ENCODE peak calls at places on chromosomes 4 and X, in four cellular contexts. S is K562, C is HepG2, I is SK-N-SH. T is an unnamed sample.

GRCh38 chr4:25872851-25873631 is 10.3 kb upstream of the SEL1L3 start:
- DNase-seq in S (no peak), C (no peak), I (no peak), T (no peak)

GRCh38 chr4:13322681-13323101 is 161.4 kb downstream of the RAB28 start:
- DNase-seq in S (no peak), C (no peak), I (no peak), T (peak)

GRCh38 chrX:155779831-155780230 is 101.3 kb upstream of the VAMP7 start:
- DNase-seq in S (no peak), C (no peak), I (no peak), T (no peak)

GRCh38 chrX:24371391-24371972 is 11.0 kb downstream of the SUPT20HL1 start:
- DNase-seq in S (peak), C (peak), I (peak), T (peak)

GRCh38 chr4:97185233-97185632 is 958.0 kb downstream of the STPG2 start:
- DNase-seq in S (no peak), C (no peak), I (no peak), T (no peak)

GRCh38 chr4:91198951-91199350 is 1071.8 kb downstream of the CCSER1 start:
- DNase-seq in S (no peak), C (no peak), I (no peak), T (no peak)

GRCh38 chr4:81164126-81164525 is 50.9 kb downstream of the PRKG2 start:
- DNase-seq in S (no peak), C (no peak), I (no peak), T (no peak)

GRCh38 chrX:15737957-15738685 is at the start of gene CA5B:
- DNase-seq in S (peak), C (no peak), I (peak), T (peak)

GRCh38 chr4:186149872-186150271 is 41.5 kb upstream of the CYP4V2 start:
- DNase-seq in S (peak), C (peak), I (no peak), T (no peak)

GRCh38 chrX:31266172-31267076 is 194.6 kb upstream of the FTHL17 start:
- DNase-seq in S (peak), C (peak), I (peak), T (no peak)

GRCh38 chr4:152073738-152074137 is 312.9 kb upstream of the GATB start:
- DNase-seq in S (no peak), C (no peak), I (no peak), T (peak)

GRCh38 chrX:64377753-64378152 is 17.5 kb downstream of the MTMR8 start:
- DNase-seq in S (no peak), C (no peak), I (no peak), T (no peak)

GRCh38 chr4:168197926-168198325 is 105.6 kb downstream of the ANXA10 start:
- DNase-seq in S (no peak), C (no peak), I (no peak), T (peak)

GRCh38 chr4:139556735-139557505 is 901 bp upstream of the SETD7 start:
- DNase-seq in S (peak), C (no peak), I (peak), T (no peak)

GRCh38 chrX:54045563-54046228 is 1.4 kb upstream of the PHF8 start:
- DNase-seq in S (no peak), C (peak), I (no peak), T (no peak)
- TF ChIP-seq RAD21 in S (no peak), C (no peak), I (no peak), T (no peak)

GRCh38 chr4:184100297-184100885 is 117.3 kb downstream of the ENPP6 start:
- DNase-seq in S (peak), C (no peak), I (peak), T (peak)
- TF ChIP-seq RAD21 in S (peak), C (no peak), I (peak), T (peak)

GRCh38 chrX:82087699-82088098 is 885.8 kb downstream of the SH3BGRL start:
- DNase-seq in S (no peak), C (no peak), I (no peak), T (no peak)
- TF ChIP-seq RAD21 in S (no peak), C (no peak), I (no peak), T (no peak)

GRCh38 chrX:9785944-9786741 is at the start of gene SHROOM2:
- DNase-seq in S (no peak), C (no peak), I (peak), T (no peak)
- TF ChIP-seq RAD21 in S (no peak), C (no peak), I (no peak), T (no peak)

GRCh38 chr4:105998210-105998609 is 102.9 kb downstream of the NPNT start:
- DNase-seq in S (peak), C (peak), I (no peak), T (no peak)
- TF ChIP-seq RAD21 in S (no peak), C (no peak), I (no peak), T (no peak)

GRCh38 chrX:149004936-149005335 is 500.2 kb downstream of the IDS start:
- DNase-seq in S (peak), C (no peak), I (no peak), T (no peak)
- TF ChIP-seq RAD21 in S (no peak), C (no peak), I (no peak), T (no peak)

GRCh38 chr4:144649646-144650045 is 3.7 kb downstream of the HHIP start:
- DNase-seq in S (no peak), C (no peak), I (no peak), T (no peak)
- TF ChIP-seq RAD21 in S (no peak), C (no peak), I (no peak), T (no peak)

GRCh38 chr4:54085284-54085683 is 14.7 kb upstream of the GSX2 start:
- DNase-seq in S (no peak), C (peak), I (no peak), T (peak)
- TF ChIP-seq RAD21 in S (no peak), C (no peak), I (no peak), T (no peak)

GRCh38 chr4:123418486-123418931 is 21.9 kb downstream of the SPRY1 start:
- DNase-seq in S (no peak), C (peak), I (no peak), T (peak)
- TF ChIP-seq RAD21 in S (no peak), C (peak), I (no peak), T (no peak)

GRCh38 chr4:113389160-113389559 is 339.7 kb downstream of the ANK2 start:
- DNase-seq in S (no peak), C (no peak), I (no peak), T (no peak)

GRCh38 chr4:113383111-113383785 is 333.8 kb downstream of the ANK2 start:
- DNase-seq in S (no peak), C (no peak), I (no peak), T (peak)

GRCh38 chr4:113385500-113385899 is 336.0 kb downstream of the ANK2 start:
- DNase-seq in S (no peak), C (no peak), I (no peak), T (no peak)

GRCh38 chr4:113382704-113383103 is 333.3 kb downstream of the ANK2 start:
- DNase-seq in S (no peak), C (no peak), I (no peak), T (no peak)

DNA sequence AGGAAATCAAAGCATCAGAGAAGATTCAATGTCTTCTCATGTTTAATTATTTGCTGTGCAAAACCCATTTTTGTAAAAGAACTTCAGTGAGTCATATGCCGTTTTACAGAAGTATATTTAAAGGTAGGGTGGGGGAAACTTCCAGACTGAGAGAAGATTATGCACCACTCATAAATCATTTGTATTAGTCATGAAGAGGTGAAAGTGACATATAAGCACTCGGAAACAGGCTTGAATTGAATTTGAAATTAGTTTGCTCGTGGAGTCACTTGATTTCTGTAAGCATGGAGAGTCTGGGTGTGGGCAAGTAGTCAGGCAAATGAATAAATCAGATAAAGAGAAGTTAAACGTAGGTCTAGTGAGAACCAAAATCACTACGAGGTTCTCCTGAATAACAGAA is 335.1 kb downstream of the ANK2 start:
- DNase-seq in S (no peak), C (no peak), I (no peak), T (peak)
- TF ChIP-seq RAD21 in S (no peak), C (no peak), I (no peak), T (no peak)

T was measured in IMR-90.